ENCODE peak calls at places on chromosomes 1 and 21, in six cellular contexts. One of them, this sample, is unnamed.

GRCh38 chr1:111515291-111516007 is 12.0 kb upstream of the ADORA3 start:
- DNase-seq in epithelial cell of proximal tubule: no peak
- DNase-seq in stimulated activated CD4-positive, alpha-beta T cell treated with anti-CD3 and anti-CD28 coated beads, TNF-alpha, amount 100 ng/mL, for 1 hour: no peak
- DNase-seq in right lobe of liver: no peak
- DNase-seq in choroid plexus epithelial cell: peak
- DNase-seq in OCI-M1: no peak
- DNase-seq in this sample: peak

GRCh38 chr1:905071-905749 is 18.5 kb upstream of the SAMD11 start:
- DNase-seq in epithelial cell of proximal tubule: no peak
- DNase-seq in stimulated activated CD4-positive, alpha-beta T cell treated with anti-CD3 and anti-CD28 coated beads, TNF-alpha, amount 100 ng/mL, for 1 hour: no peak
- DNase-seq in right lobe of liver: peak
- DNase-seq in choroid plexus epithelial cell: peak
- DNase-seq in OCI-M1: no peak
- DNase-seq in this sample: peak

GRCh38 chr1:216190438-216190837 is 232.8 kb downstream of the USH2A start:
- DNase-seq in epithelial cell of proximal tubule: no peak
- DNase-seq in stimulated activated CD4-positive, alpha-beta T cell treated with anti-CD3 and anti-CD28 coated beads, TNF-alpha, amount 100 ng/mL, for 1 hour: no peak
- DNase-seq in right lobe of liver: no peak
- DNase-seq in choroid plexus epithelial cell: no peak
- DNase-seq in OCI-M1: no peak
- DNase-seq in this sample: no peak

GRCh38 chr1:245645406-245645805 is 490.6 kb downstream of the KIF26B start:
- DNase-seq in epithelial cell of proximal tubule: no peak
- DNase-seq in stimulated activated CD4-positive, alpha-beta T cell treated with anti-CD3 and anti-CD28 coated beads, TNF-alpha, amount 100 ng/mL, for 1 hour: no peak
- DNase-seq in right lobe of liver: no peak
- DNase-seq in choroid plexus epithelial cell: no peak
- DNase-seq in OCI-M1: no peak
- DNase-seq in this sample: no peak

GRCh38 chr1:47934243-47934805 is 62.9 kb downstream of the TRABD2B start:
- DNase-seq in epithelial cell of proximal tubule: peak
- DNase-seq in stimulated activated CD4-positive, alpha-beta T cell treated with anti-CD3 and anti-CD28 coated beads, TNF-alpha, amount 100 ng/mL, for 1 hour: no peak
- DNase-seq in right lobe of liver: peak
- DNase-seq in choroid plexus epithelial cell: peak
- DNase-seq in OCI-M1: no peak
- DNase-seq in this sample: no peak

GRCh38 chr1:18939398-18940302 is 16.8 kb downstream of the IFFO2 start:
- DNase-seq in epithelial cell of proximal tubule: no peak
- DNase-seq in stimulated activated CD4-positive, alpha-beta T cell treated with anti-CD3 and anti-CD28 coated beads, TNF-alpha, amount 100 ng/mL, for 1 hour: no peak
- DNase-seq in right lobe of liver: no peak
- DNase-seq in choroid plexus epithelial cell: no peak
- DNase-seq in OCI-M1: no peak
- DNase-seq in this sample: no peak

GRCh38 chr1:111364690-111365089 is 62.8 kb downstream of the OVGP1 start:
- DNase-seq in epithelial cell of proximal tubule: no peak
- DNase-seq in stimulated activated CD4-positive, alpha-beta T cell treated with anti-CD3 and anti-CD28 coated beads, TNF-alpha, amount 100 ng/mL, for 1 hour: no peak
- DNase-seq in right lobe of liver: no peak
- DNase-seq in choroid plexus epithelial cell: no peak
- DNase-seq in OCI-M1: no peak
- DNase-seq in this sample: no peak

GRCh38 chr1:226723640-226724532 is 15.2 kb downstream of the ITPKB start:
- DNase-seq in epithelial cell of proximal tubule: no peak
- DNase-seq in stimulated activated CD4-positive, alpha-beta T cell treated with anti-CD3 and anti-CD28 coated beads, TNF-alpha, amount 100 ng/mL, for 1 hour: no peak
- DNase-seq in right lobe of liver: no peak
- DNase-seq in choroid plexus epithelial cell: peak
- DNase-seq in OCI-M1: peak
- DNase-seq in this sample: peak

GRCh38 chr1:32413507-32414185 is 19.4 kb upstream of the BSDC1 start:
- DNase-seq in epithelial cell of proximal tubule: no peak
- DNase-seq in stimulated activated CD4-positive, alpha-beta T cell treated with anti-CD3 and anti-CD28 coated beads, TNF-alpha, amount 100 ng/mL, for 1 hour: peak
- DNase-seq in right lobe of liver: peak
- DNase-seq in choroid plexus epithelial cell: peak
- DNase-seq in OCI-M1: peak
- DNase-seq in this sample: peak

GRCh38 chr21:15022608-15023261 is 42.1 kb downstream of the NRIP1 start:
- DNase-seq in epithelial cell of proximal tubule: no peak
- DNase-seq in stimulated activated CD4-positive, alpha-beta T cell treated with anti-CD3 and anti-CD28 coated beads, TNF-alpha, amount 100 ng/mL, for 1 hour: no peak
- DNase-seq in right lobe of liver: no peak
- DNase-seq in choroid plexus epithelial cell: no peak
- DNase-seq in OCI-M1: no peak
- DNase-seq in this sample: no peak

GRCh38 chr1:162276493-162276892 is 100.2 kb downstream of the SPATA46 start:
- DNase-seq in epithelial cell of proximal tubule: no peak
- DNase-seq in stimulated activated CD4-positive, alpha-beta T cell treated with anti-CD3 and anti-CD28 coated beads, TNF-alpha, amount 100 ng/mL, for 1 hour: no peak
- DNase-seq in right lobe of liver: no peak
- DNase-seq in choroid plexus epithelial cell: peak
- DNase-seq in OCI-M1: peak
- DNase-seq in this sample: peak

GRCh38 chr1:150257624-150258274 is at the start of gene CA14:
- DNase-seq in epithelial cell of proximal tubule: no peak
- DNase-seq in stimulated activated CD4-positive, alpha-beta T cell treated with anti-CD3 and anti-CD28 coated beads, TNF-alpha, amount 100 ng/mL, for 1 hour: no peak
- DNase-seq in right lobe of liver: peak
- DNase-seq in choroid plexus epithelial cell: peak
- DNase-seq in OCI-M1: no peak
- DNase-seq in this sample: no peak

GRCh38 chr1:14733053-14733778 is 134.7 kb downstream of the KAZN start:
- DNase-seq in epithelial cell of proximal tubule: no peak
- DNase-seq in stimulated activated CD4-positive, alpha-beta T cell treated with anti-CD3 and anti-CD28 coated beads, TNF-alpha, amount 100 ng/mL, for 1 hour: no peak
- DNase-seq in right lobe of liver: no peak
- DNase-seq in choroid plexus epithelial cell: peak
- DNase-seq in OCI-M1: no peak
- DNase-seq in this sample: no peak